ENCODE peak calls at places on chromosomes 5 and 9, in five cellular contexts. Y is stimulated activated CD8-positive, alpha-beta memory T cell treated with anti-CD3 and anti-CD28 coated beads, Interleukin-15, amount 100 ng/mL, for 24 hours; E is epithelial cell of prostate; O is iPS-NIHi11; X is SW 1271. V is an unnamed sample.

GRCh38 chr9:89419978-89420394 is 77.9 kb downstream of the SEMA4D start:
- DNase-seq in O (no peak), X (no peak), Y (no peak), E (no peak), V (no peak)

GRCh38 chr9:123282343-123283047 is 14.1 kb upstream of the STRBP start:
- DNase-seq in X (no peak), O (no peak), Y (no peak), E (no peak), V (no peak)

GRCh38 chr9:4145482-4145881 is 154.4 kb downstream of the GLIS3 start:
- DNase-seq in Y (no peak), X (no peak), O (no peak), E (no peak), V (no peak)

GRCh38 chr9:97525451-97525850 is 24.0 kb downstream of the TMOD1 start:
- DNase-seq in Y (no peak), X (no peak), O (no peak), E (peak), V (no peak)

GRCh38 chr5:94524841-94525697 is 93.3 kb downstream of the KIAA0825 start:
- DNase-seq in O (peak), X (no peak), E (peak), Y (no peak), V (peak)

GRCh38 chr9:116566677-116567488 is 120.2 kb upstream of the TRIM32 start:
- DNase-seq in E (no peak), Y (no peak), X (no peak), O (no peak), V (no peak)

GRCh38 chr5:31153523-31153922 is 40.0 kb upstream of the CDH6 start:
- DNase-seq in Y (no peak), X (no peak), E (no peak), O (no peak), V (no peak)

GRCh38 chr9:7234144-7234543 is 476.4 kb downstream of the KDM4C start:
- DNase-seq in X (no peak), E (no peak), O (peak), Y (no peak), V (no peak)

GRCh38 chr5:59069438-59070079 is 486.7 kb downstream of the RAB3C start:
- DNase-seq in Y (no peak), O (peak), E (peak), X (peak), V (no peak)

GRCh38 chr9:37540634-37541033 is 35.5 kb downstream of the FBXO10 start:
- DNase-seq in E (no peak), O (peak), Y (no peak), X (no peak), V (no peak)

GRCh38 chr9:22911632-22912031 is 465.0 kb downstream of the DMRTA1 start:
- DNase-seq in O (peak), Y (no peak), E (no peak), X (no peak), V (no peak)

GRCh38 chr9:133075925-133076324 is 14.1 kb downstream of the CEL start:
- DNase-seq in E (no peak), X (no peak), Y (no peak), O (no peak), V (no peak)

GRCh38 chr5:84688566-84688965 is 303.9 kb upstream of the EDIL3 start:
- DNase-seq in O (no peak), X (no peak), E (peak), Y (no peak), V (no peak)

GRCh38 chr5:16736158-16736994 is 119.6 kb upstream of the RETREG1 start:
- DNase-seq in X (no peak), E (peak), Y (no peak), O (peak), V (no peak)

GRCh38 chr9:7507539-7508251 is 291.9 kb downstream of the DMAC1 start:
- DNase-seq in O (no peak), Y (no peak), E (no peak), X (no peak), V (no peak)

GRCh38 chr9:116767219-116767618 is 80.1 kb downstream of the TRIM32 start:
- DNase-seq in X (no peak), E (no peak), O (peak), Y (no peak), V (no peak)

GRCh38 chr5:145697251-145698016 is 137.7 kb downstream of the PRELID2 start:
- DNase-seq in Y (no peak), X (no peak), E (no peak), O (peak), V (peak)

GRCh38 chr5:115977988-115978387 is 15.7 kb downstream of the LVRN start:
- DNase-seq in E (no peak), O (no peak), Y (no peak), X (no peak), V (no peak)

GRCh38 chr9:107872457-107873192 is 383.1 kb upstream of the KLF4 start:
- DNase-seq in Y (no peak), O (peak), X (no peak), E (no peak), V (no peak)

GRCh38 chr5:114355086-114355830 is 6.6 kb upstream of the KCNN2 start:
- DNase-seq in O (no peak), E (no peak), Y (no peak), X (no peak), V (no peak)

GRCh38 chr5:68252678-68253520 is 37.3 kb downstream of the PIK3R1 start:
- DNase-seq in E (no peak), X (no peak), O (peak), Y (no peak), V (peak)